ENCODE peak calls at places on chromosomes 1 and 21, in six cellular contexts. One of them, this sample, is unnamed.

GRCh38 chr1:154272217-154272998 is at the start of gene HAX1:
- DNase-seq in H1: peak; percentile 64
- DNase-seq in neuronal stem cell: peak; percentile 89
- DNase-seq in IMR-90: peak; percentile 97
- DNase-seq in mesenchymal stem cell: peak; percentile 97
- DNase-seq in H9: peak; percentile 87
- DNase-seq in this sample: peak; percentile 98

GRCh38 chr1:43348809-43349593 is 9.8 kb upstream of the CDC20 start:
- DNase-seq in H9: peak; percentile 98
- DNase-seq in IMR-90: no peak
- DNase-seq in mesenchymal stem cell: peak; percentile 60
- DNase-seq in H1: peak; percentile 88
- DNase-seq in neuronal stem cell: peak; percentile 89
- DNase-seq in this sample: peak; percentile 95

GRCh38 chr1:52876843-52877242 is 34.3 kb downstream of the ZYG11A start:
- DNase-seq in IMR-90: no peak
- DNase-seq in H1: no peak
- DNase-seq in H9: no peak
- DNase-seq in neuronal stem cell: no peak
- DNase-seq in mesenchymal stem cell: peak; percentile 30
- DNase-seq in this sample: peak; percentile 22

GRCh38 chr1:45493116-45493697 is 2.2 kb upstream of the TESK2 start:
- DNase-seq in neuronal stem cell: no peak
- DNase-seq in mesenchymal stem cell: peak; percentile 64
- DNase-seq in H9: peak; percentile 38
- DNase-seq in H1: no peak
- DNase-seq in IMR-90: peak; percentile 51
- DNase-seq in this sample: peak; percentile 72

GRCh38 chr21:39703578-39703977 is 41.4 kb upstream of the IGSF5 start:
- DNase-seq in IMR-90: no peak
- DNase-seq in neuronal stem cell: no peak
- DNase-seq in H9: no peak
- DNase-seq in mesenchymal stem cell: no peak
- DNase-seq in H1: no peak
- DNase-seq in this sample: no peak

GRCh38 chr1:145960468-145961108 is 2.8 kb upstream of the LIX1L start:
- DNase-seq in neuronal stem cell: peak; percentile 73
- DNase-seq in mesenchymal stem cell: peak; percentile 83
- DNase-seq in H9: peak; percentile 92
- DNase-seq in H1: no peak
- DNase-seq in IMR-90: peak; percentile 51
- DNase-seq in this sample: peak; percentile 91

GRCh38 chr1:234759888-234760287 is 149.9 kb upstream of the IRF2BP2 start:
- DNase-seq in neuronal stem cell: no peak
- DNase-seq in H9: no peak
- DNase-seq in IMR-90: no peak
- DNase-seq in H1: no peak
- DNase-seq in mesenchymal stem cell: no peak
- DNase-seq in this sample: no peak

GRCh38 chr21:14513772-14514171 is 32.3 kb downstream of the SAMSN1 start:
- DNase-seq in H9: no peak
- DNase-seq in H1: no peak
- DNase-seq in neuronal stem cell: no peak
- DNase-seq in mesenchymal stem cell: no peak
- DNase-seq in IMR-90: no peak
- DNase-seq in this sample: no peak

GRCh38 chr21:35026617-35027557 is 22.2 kb downstream of the RUNX1 start:
- DNase-seq in neuronal stem cell: peak; percentile 21
- DNase-seq in H9: peak; percentile 70
- DNase-seq in H1: no peak
- DNase-seq in mesenchymal stem cell: peak; percentile 67
- DNase-seq in IMR-90: peak; percentile 48
- DNase-seq in this sample: peak; percentile 61

GRCh38 chr1:33339413-33339812 is 18.5 kb upstream of the A3GALT2 start:
- DNase-seq in mesenchymal stem cell: no peak
- DNase-seq in H9: no peak
- DNase-seq in IMR-90: no peak
- DNase-seq in neuronal stem cell: no peak
- DNase-seq in H1: no peak
- DNase-seq in this sample: peak; percentile 23

GRCh38 chr1:39352881-39353280 is 138.6 kb upstream of the BMP8A start:
- DNase-seq in H1: no peak
- DNase-seq in H9: no peak
- DNase-seq in mesenchymal stem cell: no peak
- DNase-seq in neuronal stem cell: no peak
- DNase-seq in IMR-90: peak; percentile 13
- DNase-seq in this sample: no peak

GRCh38 chr1:45442272-45442671 is 48.7 kb downstream of the TESK2 start:
- DNase-seq in neuronal stem cell: no peak
- DNase-seq in mesenchymal stem cell: peak; percentile 58
- DNase-seq in IMR-90: peak; percentile 85
- DNase-seq in H9: no peak
- DNase-seq in H1: no peak
- DNase-seq in this sample: peak; percentile 20

GRCh38 chr21:31156169-31156568 is 117.9 kb upstream of the KRTAP19-8 start:
- DNase-seq in IMR-90: no peak
- DNase-seq in mesenchymal stem cell: no peak
- DNase-seq in H9: no peak
- DNase-seq in H1: no peak
- DNase-seq in neuronal stem cell: no peak
- DNase-seq in this sample: no peak

GRCh38 chr21:41953831-41954653 is at the start of gene C2CD2:
- DNase-seq in mesenchymal stem cell: peak; percentile 85
- DNase-seq in neuronal stem cell: peak; percentile 42
- DNase-seq in H1: no peak
- DNase-seq in H9: peak; percentile 80
- DNase-seq in IMR-90: peak; percentile 73
- DNase-seq in this sample: peak; percentile 85

GRCh38 chr21:15754640-15755039 is 24.9 kb downstream of the USP25 start:
- DNase-seq in neuronal stem cell: no peak
- DNase-seq in mesenchymal stem cell: peak; percentile 79
- DNase-seq in H9: no peak
- DNase-seq in H1: no peak
- DNase-seq in IMR-90: peak; percentile 66
- DNase-seq in this sample: no peak

GRCh38 chr1:9384751-9385245 is 92.1 kb downstream of the SPSB1 start:
- DNase-seq in mesenchymal stem cell: peak; percentile 83
- DNase-seq in neuronal stem cell: no peak
- DNase-seq in IMR-90: no peak
- DNase-seq in H1: no peak
- DNase-seq in H9: no peak
- DNase-seq in this sample: no peak
- H3K79me1 ChIP-seq in mesenchymal stem cell: no peaks in the 10 kb centered on the region
- H3K79me1 ChIP-seq in neuronal stem cell: no peaks in the 10 kb centered on the region
- H3K79me1 ChIP-seq in IMR-90: no peaks in the 10 kb centered on the region
- H3K79me1 ChIP-seq in H1: no peaks in the 10 kb centered on the region
- H3K79me1 ChIP-seq in H9: no peaks in the 10 kb centered on the region
- H3K79me1 ChIP-seq in this sample: no peaks in the 10 kb centered on the region

GRCh38 chr1:223429313-223429731 is 36.1 kb downstream of the CCDC185 start:
- DNase-seq in H1: no peak
- DNase-seq in H9: no peak
- DNase-seq in neuronal stem cell: no peak
- DNase-seq in IMR-90: peak; percentile 40
- DNase-seq in mesenchymal stem cell: no peak
- DNase-seq in this sample: no peak
- H3K4me2 ChIP-seq in H1: no peak overlapping the region
- H3K4me2 ChIP-seq in H9: no peak overlapping the region
- H3K4me2 ChIP-seq in neuronal stem cell: no peak overlapping the region
- H3K4me2 ChIP-seq in IMR-90: no peak overlapping the region
- H3K4me2 ChIP-seq in mesenchymal stem cell: no peak overlapping the region
- H3K4me2 ChIP-seq in this sample: no peak overlapping the region

DNA sequence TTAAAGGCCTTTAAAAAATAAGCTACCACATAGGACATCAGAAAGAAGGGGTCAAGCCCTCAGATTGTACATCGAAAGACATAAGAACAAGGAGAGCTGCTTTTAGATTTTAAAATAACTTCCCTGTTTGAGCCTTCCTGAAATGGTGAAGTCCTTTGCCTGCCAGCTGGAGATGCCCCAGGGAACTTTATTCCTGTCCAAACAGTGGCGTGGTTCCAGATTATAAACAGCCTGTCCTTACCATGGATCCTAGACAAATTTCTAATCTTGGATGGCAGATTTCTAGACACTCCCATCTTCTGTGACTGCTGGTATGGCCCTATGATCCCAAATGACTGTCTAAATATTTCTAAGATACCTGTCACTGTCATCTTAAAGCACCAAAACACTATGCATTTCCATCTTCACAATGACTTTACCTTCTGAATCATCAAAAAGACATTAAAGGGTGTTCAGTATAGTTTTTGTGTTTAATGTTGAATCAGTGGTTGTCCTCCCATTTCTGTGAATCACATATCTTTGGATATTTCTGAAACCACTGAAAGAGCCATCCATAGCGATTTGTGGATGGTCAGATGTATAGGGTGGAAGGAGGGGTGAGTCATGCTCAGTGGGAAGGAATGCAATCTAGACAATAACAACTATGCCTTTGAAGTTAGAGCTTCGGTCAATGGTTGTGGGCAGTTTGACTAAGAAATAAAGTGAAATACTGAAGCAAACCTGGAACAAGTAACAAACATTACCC is 23.2 kb downstream of the ILDR2 start:
- DNase-seq in IMR-90: peak; percentile 48
- DNase-seq in neuronal stem cell: no peak
- DNase-seq in H1: no peak
- DNase-seq in mesenchymal stem cell: peak; percentile 61
- DNase-seq in H9: no peak
- DNase-seq in this sample: peak; percentile 68
- H4K8ac ChIP-seq in IMR-90: no peak overlapping the region
- H4K8ac ChIP-seq in neuronal stem cell: no peak overlapping the region
- H4K8ac ChIP-seq in H1: no peak overlapping the region
- H4K8ac ChIP-seq in mesenchymal stem cell: no peak overlapping the region
- H4K8ac ChIP-seq in H9: no peak overlapping the region
- H4K8ac ChIP-seq in this sample: no peak overlapping the region

GRCh38 chr1:2134232-2134603 is 60.4 kb downstream of the FAAP20 start:
- DNase-seq in IMR-90: no peak
- DNase-seq in H9: no peak
- DNase-seq in mesenchymal stem cell: no peak
- DNase-seq in neuronal stem cell: no peak
- DNase-seq in H1: no peak
- DNase-seq in this sample: no peak

GRCh38 chr1:2133039-2133878 is 61.3 kb downstream of the FAAP20 start:
- DNase-seq in IMR-90: peak; percentile 99
- DNase-seq in neuronal stem cell: peak; percentile 96
- DNase-seq in H1: peak; percentile 97
- DNase-seq in H9: peak; percentile 98
- DNase-seq in mesenchymal stem cell: peak; percentile 98
- DNase-seq in this sample: peak; percentile 98

GRCh38 chr1:2134604-2135307 is 59.8 kb downstream of the FAAP20 start:
- DNase-seq in H1: no peak
- DNase-seq in IMR-90: no peak
- DNase-seq in neuronal stem cell: no peak
- DNase-seq in mesenchymal stem cell: no peak
- DNase-seq in H9: no peak
- DNase-seq in this sample: no peak

GRCh38 chr1:2132222-2133038 is 62.1 kb downstream of the FAAP20 start:
- DNase-seq in IMR-90: peak; percentile 85
- DNase-seq in neuronal stem cell: peak; percentile 35
- DNase-seq in mesenchymal stem cell: peak; percentile 57
- DNase-seq in H1: no peak
- DNase-seq in H9: peak; percentile 79
- DNase-seq in this sample: peak; percentile 75

DNA sequence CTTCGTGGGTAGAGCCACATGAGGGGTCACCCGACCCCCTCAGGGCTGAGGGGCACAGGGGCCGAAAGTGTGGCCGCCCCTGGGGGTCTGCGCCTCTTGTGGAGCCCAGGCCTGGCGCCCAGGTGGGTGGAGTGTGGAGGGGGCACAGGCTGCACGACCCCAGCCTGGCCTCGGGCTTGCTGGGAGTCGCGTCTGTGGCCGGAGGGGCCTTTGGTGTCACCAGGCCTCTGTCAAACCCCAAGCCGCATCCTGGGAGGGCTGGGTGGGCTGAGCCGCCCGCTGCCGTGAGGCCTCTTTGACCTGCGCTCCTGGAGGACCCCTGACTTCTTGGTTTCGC is 60.7 kb downstream of the FAAP20 start:
- DNase-seq in H9: no peak
- DNase-seq in mesenchymal stem cell: no peak
- DNase-seq in H1: no peak
- DNase-seq in IMR-90: no peak
- DNase-seq in neuronal stem cell: no peak
- DNase-seq in this sample: no peak
- H3K79me1 ChIP-seq in H9: no peaks in the 10 kb centered on the region
- H3K79me1 ChIP-seq in mesenchymal stem cell: peaks cover 15% of the 10 kb centered on the region
- H3K79me1 ChIP-seq in H1: peaks cover 3% of the 10 kb centered on the region
- H3K79me1 ChIP-seq in IMR-90: no peaks in the 10 kb centered on the region
- H3K79me1 ChIP-seq in neuronal stem cell: peaks cover 8% of the 10 kb centered on the region
- H3K79me1 ChIP-seq in this sample: peaks cover 2% of the 10 kb centered on the region

DNA sequence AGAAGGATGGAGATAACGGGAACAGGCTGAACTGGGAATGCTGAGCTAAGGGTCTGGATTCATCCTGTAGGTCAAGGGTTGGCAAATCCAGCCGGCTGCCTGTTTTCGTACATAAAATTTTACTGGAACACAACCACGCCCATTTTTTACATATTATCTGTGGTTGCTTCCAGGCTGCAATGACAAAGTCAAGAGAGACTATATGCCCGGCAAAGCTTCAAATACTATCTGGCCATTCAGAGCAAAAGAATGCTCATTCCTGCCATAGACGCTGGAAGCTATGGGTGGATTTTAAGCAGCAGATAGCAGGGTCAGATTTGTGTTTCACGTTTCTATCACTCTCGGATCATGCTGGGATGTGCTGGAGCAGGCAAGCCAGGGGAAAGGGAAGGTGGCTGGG is 137.9 kb upstream of the EDN2 start:
- DNase-seq in H9: no peak
- DNase-seq in neuronal stem cell: no peak
- DNase-seq in mesenchymal stem cell: peak; percentile 46
- DNase-seq in IMR-90: peak; percentile 64
- DNase-seq in H1: no peak
- DNase-seq in this sample: no peak
- H3K4me2 ChIP-seq in H9: no peak overlapping the region
- H3K4me2 ChIP-seq in neuronal stem cell: no peak overlapping the region
- H3K4me2 ChIP-seq in mesenchymal stem cell: no peak overlapping the region
- H3K4me2 ChIP-seq in IMR-90: peak overlapping the region; percentile 14
- H3K4me2 ChIP-seq in H1: no peak overlapping the region
- H3K4me2 ChIP-seq in this sample: no peak overlapping the region

GRCh38 chr1:3160647-3161046 is 91.6 kb downstream of the PRDM16 start:
- DNase-seq in mesenchymal stem cell: no peak
- DNase-seq in IMR-90: no peak
- DNase-seq in H9: no peak
- DNase-seq in H1: no peak
- DNase-seq in neuronal stem cell: no peak
- DNase-seq in this sample: no peak
- H4K8ac ChIP-seq in mesenchymal stem cell: no peak overlapping the region
- H4K8ac ChIP-seq in IMR-90: no peak overlapping the region
- H4K8ac ChIP-seq in H9: no peak overlapping the region
- H4K8ac ChIP-seq in H1: no peak overlapping the region
- H4K8ac ChIP-seq in neuronal stem cell: no peak overlapping the region
- H4K8ac ChIP-seq in this sample: no peak overlapping the region

This sample was measured in mesendoderm.